ENCODE peak calls at places on chromosome 3, in seven cellular contexts. K is CD8-positive, alpha-beta memory T cell; Q is Caco-2; O is CD4-positive, CD25-positive, alpha-beta regulatory T cell; R is upper lobe of right lung; V is HCT116; Z is transverse colon. N is an unnamed sample.

GRCh38 chr3:8482960-8483665 is 18.5 kb upstream of the LMCD1 start:
- DNase-seq in R (no peak), Z (peak; percentile 23), K (no peak), V (no peak), Q (no peak), O (no peak), N (peak; percentile 82)

GRCh38 chr3:24119321-24119751 is 174.2 kb downstream of the NR1D2 start:
- DNase-seq in O (no peak), K (no peak), V (peak; percentile 8), Q (no peak), Z (no peak), R (no peak), N (no peak)

GRCh38 chr3:53149006-53149690 is 11.9 kb upstream of the PRKCD start:
- DNase-seq in K (no peak), Q (no peak), Z (no peak), R (peak; percentile 48), O (no peak), V (no peak), N (no peak)

GRCh38 chr3:88180398-88180999 is 30.7 kb downstream of the C3orf38 start:
- DNase-seq in V (peak; percentile 10), Z (no peak), R (no peak), Q (peak; percentile 22), K (no peak), O (peak; percentile 34), N (no peak)

GRCh38 chr3:114308830-114309229 is 15.0 kb downstream of the TIGIT start:
- DNase-seq in R (no peak), K (peak; percentile 85), V (no peak), Z (peak; percentile 33), Q (no peak), O (peak; percentile 78), N (no peak)

GRCh38 chr3:80190051-80190450 is 422.3 kb upstream of the ROBO1 start:
- DNase-seq in Z (no peak), K (no peak), R (no peak), O (no peak), V (no peak), Q (no peak), N (no peak)

GRCh38 chr3:190125669-190126068 is 5.0 kb upstream of the P3H2 start:
- DNase-seq in O (no peak), R (no peak), V (no peak), K (no peak), Z (no peak), Q (peak; percentile 40), N (no peak)

GRCh38 chr3:133418361-133418760 is 18.5 kb downstream of the BFSP2 start:
- DNase-seq in O (no peak), Z (no peak), V (no peak), R (no peak), K (no peak), Q (no peak), N (no peak)

GRCh38 chr3:127710473-127710941 is 37.8 kb downstream of the ABTB1 start:
- DNase-seq in Z (peak; percentile 8), Q (no peak), O (no peak), V (no peak), K (no peak), R (peak; percentile 35), N (no peak)

GRCh38 chr3:194375473-194375872 is 5.9 kb upstream of the LRRC15 start:
- DNase-seq in Q (no peak), O (no peak), Z (no peak), R (no peak), V (no peak), K (no peak), N (no peak)

GRCh38 chr3:37991109-37991508 is 523 bp downstream of the VILL start:
- DNase-seq in Z (no peak), O (no peak), R (peak; percentile 43), K (no peak), V (no peak), Q (no peak), N (no peak)
- H3K4me1 ChIP-seq in Z (peaks cover 56% of the 10 kb centered on the region), O (peaks cover 29% of the 10 kb centered on the region), R (peaks cover 7% of the 10 kb centered on the region), K (peaks cover 24% of the 10 kb centered on the region), V (peaks cover 10% of the 10 kb centered on the region), Q (peaks cover 90% of the 10 kb centered on the region), N (peaks cover 17% of the 10 kb centered on the region)

GRCh38 chr3:32453346-32453745 is 49.3 kb downstream of the CMTM6 start:
- DNase-seq in Z (no peak), K (no peak), R (no peak), V (no peak), Q (no peak), O (no peak), N (no peak)

GRCh38 chr3:32454111-32454510 is 48.5 kb downstream of the CMTM6 start:
- DNase-seq in V (no peak), O (no peak), Z (no peak), K (no peak), R (no peak), Q (no peak), N (no peak)

GRCh38 chr3:32455609-32456428 is 46.8 kb downstream of the CMTM6 start:
- DNase-seq in Z (no peak), R (no peak), O (peak; percentile 32), Q (no peak), V (no peak), K (no peak), N (no peak)

GRCh38 chr3:32456429-32457130 is 46.1 kb downstream of the CMTM6 start:
- DNase-seq in O (no peak), K (no peak), Z (no peak), Q (no peak), V (no peak), R (no peak), N (no peak)

DNA sequence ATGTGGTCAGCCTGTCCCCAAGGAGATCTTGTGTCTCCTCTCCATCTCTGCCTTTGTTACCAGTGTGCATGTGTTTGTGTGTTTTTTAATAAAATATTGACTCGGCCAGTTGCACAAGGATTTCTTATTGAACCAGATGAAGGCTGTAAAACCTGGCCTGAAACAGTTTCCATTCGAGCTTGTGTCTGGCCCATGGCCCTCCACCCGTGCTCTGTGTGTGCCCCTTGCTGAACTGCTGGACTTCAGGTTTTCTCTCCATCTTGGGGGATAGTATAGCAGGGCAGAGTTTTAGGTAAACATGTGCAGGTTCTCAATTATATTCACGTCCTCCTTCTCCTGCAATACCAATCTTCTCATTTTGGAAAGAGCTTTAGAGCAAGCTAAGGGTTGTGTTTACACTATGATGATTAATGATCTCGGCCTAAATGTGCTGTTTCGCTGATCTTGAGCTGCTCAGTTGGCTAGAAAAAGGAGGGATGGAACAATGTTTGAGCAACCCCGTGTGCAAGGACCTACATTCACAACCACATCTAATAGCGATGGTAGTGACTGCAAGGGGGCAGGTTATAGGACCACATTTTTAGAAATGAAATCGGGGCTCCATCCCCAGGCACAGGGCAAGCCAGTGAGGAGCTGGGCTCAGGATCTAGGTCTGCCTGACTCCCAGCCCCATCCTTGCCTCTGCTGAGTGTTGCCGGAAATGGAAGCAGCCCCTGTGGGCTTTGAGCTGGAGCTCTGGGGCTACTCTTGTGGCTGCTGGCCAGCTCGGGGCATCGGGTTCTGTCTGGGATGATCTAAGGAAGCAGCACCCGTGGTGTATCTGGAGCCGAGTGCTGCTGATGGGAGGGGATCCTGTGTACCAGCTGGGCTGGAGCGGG is 47.7 kb downstream of the CMTM6 start:
- DNase-seq in K (no peak), Q (no peak), R (no peak), V (no peak), O (no peak), Z (no peak), N (no peak)
- H3K4me1 ChIP-seq in K (peaks cover 58% of the 10 kb centered on the region), Q (no peaks in the 10 kb centered on the region), R (peaks cover 17% of the 10 kb centered on the region), V (no peaks in the 10 kb centered on the region), O (peaks cover 50% of the 10 kb centered on the region), Z (no peaks in the 10 kb centered on the region), N (no peaks in the 10 kb centered on the region)

GRCh38 chr3:63927623-63928280 is 15.6 kb upstream of the SCAANT1 start:
- DNase-seq in V (no peak), K (no peak), Z (no peak), O (no peak), Q (no peak), R (no peak), N (no peak)
- H3K4me1 ChIP-seq in V (no peaks in the 10 kb centered on the region), K (peaks cover 11% of the 10 kb centered on the region), Z (peaks cover 7% of the 10 kb centered on the region), O (peaks cover 7% of the 10 kb centered on the region), Q (no peaks in the 10 kb centered on the region), R (peaks cover 22% of the 10 kb centered on the region), N (peaks cover 32% of the 10 kb centered on the region)

GRCh38 chr3:12345584-12346494 is 57.0 kb downstream of the PPARG start:
- DNase-seq in Z (no peak), V (no peak), K (no peak), O (no peak), R (no peak), Q (no peak), N (no peak)
- H3K4me1 ChIP-seq in Z (peaks cover 10% of the 10 kb centered on the region), V (peaks cover 40% of the 10 kb centered on the region), K (no peaks in the 10 kb centered on the region), O (no peaks in the 10 kb centered on the region), R (peaks cover 1% of the 10 kb centered on the region), Q (peaks cover 5% of the 10 kb centered on the region), N (peaks cover 9% of the 10 kb centered on the region)

DNA sequence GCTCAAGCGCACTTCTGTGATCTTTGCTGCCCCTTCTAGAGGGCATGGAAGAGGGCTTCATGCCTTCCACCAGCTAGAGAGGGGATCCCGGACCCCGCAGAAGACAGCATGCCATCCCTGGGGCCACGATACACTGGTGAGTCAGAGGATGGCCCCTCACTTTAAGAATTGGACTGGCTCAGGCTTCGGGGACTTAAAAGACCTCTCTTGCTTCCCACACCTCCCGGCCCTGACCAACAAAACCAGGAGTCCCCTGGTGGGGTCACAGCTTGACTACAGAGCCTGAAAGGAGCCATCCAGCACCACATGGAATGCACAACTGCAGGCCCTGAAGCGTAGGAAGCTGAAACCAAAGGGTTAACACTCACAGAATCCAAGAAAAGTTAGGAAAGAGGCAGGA is 92.4 kb downstream of the LRIG1 start:
- DNase-seq in R (no peak), V (no peak), K (no peak), O (no peak), Z (no peak), Q (no peak), N (no peak)
- H3K4me1 ChIP-seq in R (no peaks in the 10 kb centered on the region), V (no peaks in the 10 kb centered on the region), K (no peaks in the 10 kb centered on the region), O (no peaks in the 10 kb centered on the region), Z (peaks cover 62% of the 10 kb centered on the region), Q (peaks cover 4% of the 10 kb centered on the region), N (peaks cover 76% of the 10 kb centered on the region)

DNA sequence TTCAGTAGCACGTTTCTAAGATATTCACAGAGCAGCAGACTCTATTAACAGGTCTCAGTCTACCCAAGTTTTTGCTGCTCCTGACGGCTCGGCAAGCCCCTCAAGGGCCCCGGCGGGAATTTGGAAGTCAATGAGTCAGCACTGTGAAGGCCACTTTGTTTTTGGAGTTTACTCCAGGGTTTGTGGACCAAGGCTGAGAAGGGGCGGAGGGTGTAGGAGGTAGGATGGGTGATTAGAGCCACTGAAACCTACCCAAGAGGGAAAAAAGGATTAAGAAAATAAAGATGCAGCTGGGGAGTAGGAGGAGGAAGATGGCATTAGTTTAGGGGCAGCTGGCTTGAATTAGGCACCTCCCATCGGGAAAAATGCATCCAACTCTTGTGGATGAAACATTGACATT is 87.6 kb downstream of the BDH1 start:
- DNase-seq in V (no peak), K (no peak), O (no peak), R (peak; percentile 41), Q (no peak), Z (no peak), N (no peak)
- H3K4me1 ChIP-seq in V (no peaks in the 10 kb centered on the region), K (no peaks in the 10 kb centered on the region), O (no peaks in the 10 kb centered on the region), R (peaks cover 8% of the 10 kb centered on the region), Q (peaks cover 57% of the 10 kb centered on the region), Z (peaks cover 19% of the 10 kb centered on the region), N (no peaks in the 10 kb centered on the region)

N was measured in heart left ventricle.